ENCODE peak calls at places on chromosome 3, in nine cellular contexts. W is CD4-positive, CD25-positive, alpha-beta regulatory T cell; O is WERI-Rb-1; V is psoas muscle; Q is mammary epithelial cell; D is neuronal stem cell; U is stomach; H is HL-60; L is A549. Y is an unnamed sample.

GRCh38 chr3:47594792-47595191 is 16.1 kb upstream of the CSPG5 start:
- DNase-seq in D (no peak), O (no peak), Q (peak), L (no peak), H (no peak), W (no peak), U (no peak), V (no peak), Y (no peak)

GRCh38 chr3:129315386-129315991 is 36.8 kb downstream of the HMCES start:
- DNase-seq in Q (peak), W (peak), L (peak), H (no peak), D (no peak), U (peak), O (peak), V (peak), Y (no peak)

GRCh38 chr3:24220859-24221657 is 273.6 kb downstream of the THRB start:
- DNase-seq in L (peak), Q (peak), H (no peak), U (no peak), V (peak), D (no peak), O (no peak), W (no peak), Y (no peak)

GRCh38 chr3:186888569-186888968 is 41.8 kb upstream of the ST6GAL1 start:
- DNase-seq in Q (no peak), H (no peak), W (no peak), O (no peak), U (no peak), L (no peak), V (no peak), D (no peak), Y (no peak)

GRCh38 chr3:94716326-94717018 is 653.6 kb downstream of the NSUN3 start:
- DNase-seq in O (no peak), V (no peak), W (no peak), Q (no peak), D (no peak), L (peak), H (no peak), U (peak), Y (no peak)

GRCh38 chr3:60215952-60216351 is 1035.3 kb downstream of the FHIT start:
- DNase-seq in V (no peak), D (no peak), U (no peak), O (no peak), H (no peak), W (no peak), Q (no peak), L (no peak), Y (no peak)

GRCh38 chr3:153426803-153427202 is 264.8 kb downstream of the RAP2B start:
- DNase-seq in W (no peak), H (no peak), O (no peak), L (no peak), Q (no peak), V (no peak), D (no peak), U (no peak), Y (no peak)

GRCh38 chr3:39166932-39167532 is 13.6 kb upstream of the CSRNP1 start:
- DNase-seq in L (peak), V (no peak), U (peak), Q (peak), W (no peak), O (no peak), H (no peak), D (no peak), Y (no peak)

DNA sequence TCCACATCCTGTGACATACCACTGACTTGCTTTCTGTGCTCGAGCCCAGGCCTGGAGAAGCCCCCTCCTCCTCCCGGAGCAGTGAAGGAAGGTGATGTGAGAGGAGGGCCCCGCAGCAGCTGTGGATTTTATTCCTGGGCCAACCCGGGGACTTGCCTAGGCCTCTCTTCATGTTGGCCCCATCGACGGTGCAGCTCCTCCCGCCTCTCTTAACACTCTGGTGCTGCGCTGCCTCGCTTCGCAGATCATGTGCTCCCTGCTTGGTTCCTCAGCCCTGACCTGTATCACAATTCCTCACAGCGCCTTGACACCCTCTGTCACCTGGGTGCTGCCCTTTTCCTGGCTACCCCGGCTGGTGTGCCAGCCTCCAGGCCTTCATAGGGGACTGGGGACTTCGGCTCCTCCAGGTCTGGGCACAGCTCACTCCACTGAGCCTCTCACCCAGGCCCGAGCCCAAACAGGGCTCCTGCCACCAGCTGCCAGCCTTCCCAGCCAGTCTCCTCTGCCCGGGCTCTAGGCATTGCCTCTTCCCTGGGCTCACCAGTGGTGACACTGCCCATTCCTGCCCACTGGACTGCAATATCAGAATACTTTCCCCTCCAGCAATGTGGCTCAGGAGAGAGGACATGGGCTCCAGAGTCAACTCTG is 21.5 kb downstream of the MAGEF1 start:
- DNase-seq in L (no peak), W (no peak), U (no peak), D (no peak), O (no peak), Q (no peak), V (no peak), H (no peak), Y (no peak)
- H3K27ac ChIP-seq in L (no peak), W (no peak), U (no peak), D (no peak), O (no peak), Q (no peak), V (no peak), H (no peak), Y (no peak)

GRCh38 chr3:182632077-182632393 is 161.3 kb upstream of the ATP11B start:
- DNase-seq in H (no peak), O (no peak), L (no peak), U (no peak), V (no peak), W (no peak), D (no peak), Q (no peak), Y (no peak)
- H3K27ac ChIP-seq in H (no peak), O (no peak), L (no peak), U (no peak), V (no peak), W (no peak), D (no peak), Q (no peak), Y (no peak)

GRCh38 chr3:185717627-185718330 is 107.1 kb downstream of the IGF2BP2 start:
- DNase-seq in W (no peak), O (no peak), U (no peak), Q (peak), V (no peak), L (no peak), D (no peak), H (no peak), Y (no peak)
- H3K27ac ChIP-seq in W (no peak), O (peak), U (no peak), Q (peak), V (no peak), L (no peak), D (peak), H (no peak), Y (no peak)

DNA sequence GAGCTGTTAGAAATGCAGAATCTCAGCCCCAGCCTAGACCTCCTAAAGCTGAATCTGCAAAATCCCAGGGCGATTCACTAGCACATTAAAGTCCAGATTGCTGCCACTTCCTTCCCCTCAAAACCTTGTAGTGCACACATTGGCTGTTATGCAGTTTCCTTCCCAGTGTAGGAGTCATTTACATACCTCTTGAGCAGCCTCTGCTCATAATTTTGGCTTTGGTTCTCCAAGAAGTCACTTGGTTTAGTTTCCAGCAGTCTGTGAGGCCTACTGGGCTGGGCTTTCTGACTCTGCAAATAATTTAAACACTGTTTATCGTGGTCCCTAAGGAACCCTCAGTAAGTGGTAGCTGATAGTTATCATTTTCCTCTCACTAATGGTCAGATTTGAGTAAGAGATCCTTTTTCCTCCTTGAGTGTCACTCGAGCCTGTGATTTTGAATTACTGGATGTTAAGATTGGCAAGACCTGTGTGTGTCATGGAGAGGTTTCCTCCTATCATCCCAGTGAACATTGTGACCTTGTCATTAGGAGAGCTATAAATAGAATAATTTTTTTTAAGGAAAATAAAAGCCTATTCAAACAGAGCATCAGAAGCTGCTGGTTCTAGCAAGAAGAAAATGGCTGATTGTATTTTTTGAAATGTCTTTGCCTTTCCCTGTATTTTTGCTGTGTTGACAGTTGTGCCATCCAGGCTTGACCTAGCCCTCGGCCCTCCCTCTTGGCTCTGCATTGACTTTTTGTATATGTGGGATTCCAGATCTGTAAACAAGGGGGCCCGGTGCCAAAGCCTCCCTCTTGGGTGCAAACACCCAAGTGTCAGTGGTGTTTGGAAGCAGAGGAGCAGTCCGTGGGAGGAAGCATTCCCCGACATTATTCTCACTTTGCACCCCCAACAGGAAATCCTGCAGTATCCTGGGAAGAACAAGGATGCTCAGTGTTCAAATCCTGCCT is 134.8 kb upstream of the ANKRD28 start:
- DNase-seq in L (no peak), W (no peak), O (no peak), H (no peak), Q (no peak), V (no peak), D (no peak), U (no peak), Y (no peak)
- H3K27ac ChIP-seq in L (no peak), W (no peak), O (no peak), H (no peak), Q (no peak), V (no peak), D (no peak), U (no peak), Y (peak)

DNA sequence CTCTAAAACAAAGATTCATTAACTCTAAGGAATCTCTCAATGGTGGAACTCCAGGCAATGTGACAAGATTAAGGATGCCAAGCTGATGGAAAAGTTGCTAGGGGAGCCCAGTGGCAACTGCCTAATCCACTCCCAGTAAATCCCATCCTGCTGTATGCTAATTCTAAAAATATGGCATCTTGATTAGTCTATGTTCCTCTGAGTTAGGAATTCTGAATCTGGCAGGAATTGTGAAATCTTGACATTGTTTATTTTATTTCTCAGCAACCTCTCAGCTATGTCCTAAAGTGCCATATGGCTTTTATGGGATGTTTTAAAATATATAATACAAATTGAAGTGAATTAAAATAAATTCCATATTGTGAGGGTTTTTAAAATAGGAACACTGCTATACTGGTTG is 209.9 kb upstream of the TRIM42 start:
- DNase-seq in W (no peak), Q (no peak), U (no peak), L (no peak), O (no peak), H (no peak), V (no peak), D (no peak), Y (no peak)
- H3K27ac ChIP-seq in W (no peak), Q (no peak), U (no peak), L (peak), O (no peak), H (no peak), V (no peak), D (no peak), Y (no peak)

Y was measured in substantia nigra.